ENCODE peak calls at places on chromosomes 4 and X, in eight cellular contexts. One of them, this sample, is unnamed. For H3K4me1, the result is how much of the 10 kb centered on the place peaks cover.

GRCh38 chrX:9853307-9853706 is 67.1 kb downstream of the SHROOM2 start:
- DNase-seq in psoas muscle: no peak
- DNase-seq in lower lobe of right lung: no peak
- DNase-seq in thoracic aorta: no peak
- DNase-seq in fibroblast of lung: no peak
- DNase-seq in GM23338: no peak
- DNase-seq in neural progenitor cell: no peak
- DNase-seq in small intestine: no peak
- DNase-seq in this sample: no peak

GRCh38 chr4:141464366-141464765 is 172.0 kb upstream of the IL15 start:
- DNase-seq in psoas muscle: no peak
- DNase-seq in lower lobe of right lung: no peak
- DNase-seq in thoracic aorta: no peak
- DNase-seq in fibroblast of lung: no peak
- DNase-seq in GM23338: no peak
- DNase-seq in neural progenitor cell: no peak
- DNase-seq in small intestine: no peak
- DNase-seq in this sample: no peak

GRCh38 chr4:81031389-81032173 is 1.1 kb downstream of the BMP3 start:
- DNase-seq in psoas muscle: peak
- DNase-seq in lower lobe of right lung: peak
- DNase-seq in thoracic aorta: no peak
- DNase-seq in fibroblast of lung: no peak
- DNase-seq in GM23338: peak
- DNase-seq in neural progenitor cell: peak
- DNase-seq in small intestine: peak
- DNase-seq in this sample: peak

GRCh38 chr4:100968046-100968445 is 379.3 kb downstream of the PPP3CA start:
- DNase-seq in psoas muscle: no peak
- DNase-seq in lower lobe of right lung: no peak
- DNase-seq in thoracic aorta: no peak
- DNase-seq in fibroblast of lung: no peak
- DNase-seq in GM23338: no peak
- DNase-seq in neural progenitor cell: no peak
- DNase-seq in small intestine: no peak
- DNase-seq in this sample: no peak

GRCh38 chr4:175705407-175705806 is 106.7 kb downstream of the GPM6A start:
- DNase-seq in psoas muscle: no peak
- DNase-seq in lower lobe of right lung: no peak
- DNase-seq in thoracic aorta: no peak
- DNase-seq in fibroblast of lung: no peak
- DNase-seq in GM23338: peak
- DNase-seq in neural progenitor cell: peak
- DNase-seq in small intestine: no peak
- DNase-seq in this sample: no peak

GRCh38 chrX:49282647-49283011 is 13.0 kb downstream of the PPP1R3F start:
- DNase-seq in psoas muscle: no peak
- DNase-seq in lower lobe of right lung: no peak
- DNase-seq in thoracic aorta: no peak
- DNase-seq in fibroblast of lung: peak
- DNase-seq in GM23338: peak
- DNase-seq in neural progenitor cell: peak
- DNase-seq in small intestine: no peak
- DNase-seq in this sample: no peak

GRCh38 chrX:39592776-39593175 is 505.0 kb downstream of the BCOR start:
- DNase-seq in psoas muscle: no peak
- DNase-seq in lower lobe of right lung: no peak
- DNase-seq in thoracic aorta: no peak
- DNase-seq in fibroblast of lung: peak
- DNase-seq in GM23338: no peak
- DNase-seq in neural progenitor cell: no peak
- DNase-seq in small intestine: no peak
- DNase-seq in this sample: no peak

GRCh38 chrX:13078739-13079444 is 34.5 kb upstream of the FAM9C start:
- DNase-seq in psoas muscle: peak
- DNase-seq in lower lobe of right lung: no peak
- DNase-seq in thoracic aorta: no peak
- DNase-seq in fibroblast of lung: peak
- DNase-seq in GM23338: no peak
- DNase-seq in neural progenitor cell: peak
- DNase-seq in small intestine: peak
- DNase-seq in this sample: no peak

GRCh38 chr4:2305766-2306501 is 44.0 kb upstream of the MXD4 start:
- DNase-seq in psoas muscle: no peak
- DNase-seq in lower lobe of right lung: no peak
- DNase-seq in thoracic aorta: no peak
- DNase-seq in fibroblast of lung: no peak
- DNase-seq in GM23338: no peak
- DNase-seq in neural progenitor cell: no peak
- DNase-seq in small intestine: peak
- DNase-seq in this sample: no peak

GRCh38 chr4:30825008-30825765 is 105.0 kb downstream of the PCDH7 start:
- DNase-seq in psoas muscle: no peak
- DNase-seq in lower lobe of right lung: no peak
- DNase-seq in thoracic aorta: no peak
- DNase-seq in fibroblast of lung: no peak
- DNase-seq in GM23338: no peak
- DNase-seq in neural progenitor cell: no peak
- DNase-seq in small intestine: no peak
- DNase-seq in this sample: no peak

DNA sequence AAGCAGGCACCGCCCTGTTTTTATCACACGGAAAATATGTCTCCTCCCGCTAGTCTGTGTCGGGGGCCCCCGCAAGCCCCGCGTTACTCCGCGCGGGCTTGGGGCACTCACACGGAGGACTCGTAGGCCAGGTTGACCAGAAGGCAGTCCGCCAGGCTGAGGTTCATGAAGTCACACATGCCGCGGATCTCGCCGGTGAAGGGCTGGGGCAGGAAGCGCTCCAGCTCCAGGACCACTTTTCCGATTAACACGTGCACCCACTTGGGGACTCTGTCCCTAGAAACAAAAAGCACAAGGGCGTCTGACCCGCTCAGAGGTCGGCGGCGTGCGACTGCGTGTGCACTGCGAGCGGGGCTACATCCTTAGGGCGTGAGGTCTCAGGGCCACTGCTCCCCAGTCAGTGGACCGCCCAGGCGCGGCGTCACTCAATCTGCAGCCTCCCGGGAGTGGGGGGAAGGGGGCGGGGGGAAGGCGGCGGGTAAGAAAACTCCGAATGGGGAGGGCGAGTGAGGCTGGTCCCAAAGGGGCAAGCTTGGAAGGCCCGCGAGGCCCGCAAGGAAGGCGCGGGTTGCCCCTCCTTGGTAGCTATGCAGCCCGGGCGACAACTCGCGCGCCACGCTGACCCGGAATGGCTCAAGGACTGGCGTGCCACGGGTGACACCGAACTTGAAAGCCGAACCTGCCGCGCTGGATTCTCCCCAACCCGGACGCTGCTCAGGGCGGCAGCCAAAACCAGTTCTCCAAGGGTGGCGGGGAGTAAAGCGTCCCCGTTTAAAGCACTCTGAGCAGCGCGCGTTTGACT is 722 bp downstream of the NAAA start:
- DNase-seq in psoas muscle: peak
- DNase-seq in lower lobe of right lung: peak
- DNase-seq in thoracic aorta: peak
- DNase-seq in fibroblast of lung: peak
- DNase-seq in GM23338: peak
- DNase-seq in neural progenitor cell: peak
- DNase-seq in small intestine: peak
- DNase-seq in this sample: peak
- H3K27ac ChIP-seq in psoas muscle: peak
- H3K27ac ChIP-seq in lower lobe of right lung: peak
- H3K27ac ChIP-seq in thoracic aorta: peak
- H3K27ac ChIP-seq in fibroblast of lung: peak
- H3K27ac ChIP-seq in GM23338: no peak
- H3K27ac ChIP-seq in neural progenitor cell: no peak
- H3K27ac ChIP-seq in small intestine: peak
- H3K27ac ChIP-seq in this sample: peak

GRCh38 chrX:101040197-101040596 is 11.7 kb downstream of the TRMT2B start:
- DNase-seq in psoas muscle: no peak
- DNase-seq in lower lobe of right lung: no peak
- DNase-seq in thoracic aorta: no peak
- DNase-seq in fibroblast of lung: no peak
- DNase-seq in GM23338: no peak
- DNase-seq in neural progenitor cell: no peak
- DNase-seq in small intestine: no peak
- DNase-seq in this sample: no peak

GRCh38 chrX:101037231-101037630 is 14.7 kb downstream of the TRMT2B start:
- DNase-seq in psoas muscle: no peak
- DNase-seq in lower lobe of right lung: no peak
- DNase-seq in thoracic aorta: no peak
- DNase-seq in fibroblast of lung: peak
- DNase-seq in GM23338: no peak
- DNase-seq in neural progenitor cell: no peak
- DNase-seq in small intestine: no peak
- DNase-seq in this sample: no peak
- H3K4me3 ChIP-seq in psoas muscle: no peak
- H3K4me3 ChIP-seq in lower lobe of right lung: no peak
- H3K4me3 ChIP-seq in thoracic aorta: no peak
- H3K4me3 ChIP-seq in fibroblast of lung: no peak
- H3K4me3 ChIP-seq in GM23338: no peak
- H3K4me3 ChIP-seq in neural progenitor cell: no peak
- H3K4me3 ChIP-seq in small intestine: no peak
- H3K4me3 ChIP-seq in this sample: no peak

GRCh38 chr4:26071688-26072087 is 157.7 kb downstream of the SMIM20 start:
- DNase-seq in psoas muscle: no peak
- DNase-seq in lower lobe of right lung: no peak
- DNase-seq in thoracic aorta: no peak
- DNase-seq in fibroblast of lung: no peak
- DNase-seq in GM23338: no peak
- DNase-seq in neural progenitor cell: no peak
- DNase-seq in small intestine: no peak
- DNase-seq in this sample: no peak
- H3K4me1 ChIP-seq in psoas muscle: under half
- H3K4me1 ChIP-seq in lower lobe of right lung: under half
- H3K4me1 ChIP-seq in thoracic aorta: under half
- H3K4me1 ChIP-seq in fibroblast of lung: under half
- H3K4me1 ChIP-seq in GM23338: under half
- H3K4me1 ChIP-seq in neural progenitor cell: under half
- H3K4me1 ChIP-seq in small intestine: under half
- H3K4me1 ChIP-seq in this sample: under half

DNA sequence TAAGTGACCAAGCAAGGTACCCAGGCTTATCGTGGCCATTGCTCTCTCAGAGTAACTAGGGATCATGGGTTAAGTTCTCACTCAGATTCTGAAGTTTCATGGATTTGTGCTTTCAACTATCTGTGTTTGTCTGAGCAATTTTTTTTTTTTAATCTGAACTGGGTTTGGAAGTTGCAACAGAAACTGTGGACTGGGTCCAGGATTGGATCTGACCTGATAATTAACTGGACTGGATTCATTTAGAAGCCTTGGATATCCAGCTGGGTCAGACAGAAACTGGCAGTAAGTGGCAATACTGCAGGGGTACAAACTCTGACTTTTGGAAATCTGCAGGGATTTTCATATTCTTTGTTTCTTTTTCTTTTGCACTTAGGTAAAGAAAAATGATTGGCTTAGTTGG is 38.7 kb upstream of the FGF2 start:
- DNase-seq in psoas muscle: no peak
- DNase-seq in lower lobe of right lung: no peak
- DNase-seq in thoracic aorta: no peak
- DNase-seq in fibroblast of lung: no peak
- DNase-seq in GM23338: no peak
- DNase-seq in neural progenitor cell: no peak
- DNase-seq in small intestine: no peak
- DNase-seq in this sample: no peak
- H3K27ac ChIP-seq in psoas muscle: no peak
- H3K27ac ChIP-seq in lower lobe of right lung: no peak
- H3K27ac ChIP-seq in thoracic aorta: no peak
- H3K27ac ChIP-seq in fibroblast of lung: no peak
- H3K27ac ChIP-seq in GM23338: peak
- H3K27ac ChIP-seq in neural progenitor cell: no peak
- H3K27ac ChIP-seq in small intestine: no peak
- H3K27ac ChIP-seq in this sample: no peak

GRCh38 chr4:186108391-186108790 is 3.9 kb downstream of the FAM149A start:
- DNase-seq in psoas muscle: no peak
- DNase-seq in lower lobe of right lung: no peak
- DNase-seq in thoracic aorta: no peak
- DNase-seq in fibroblast of lung: no peak
- DNase-seq in GM23338: no peak
- DNase-seq in neural progenitor cell: peak
- DNase-seq in small intestine: no peak
- DNase-seq in this sample: no peak

GRCh38 chr4:186105721-186106335 is 1.3 kb downstream of the FAM149A start:
- DNase-seq in psoas muscle: no peak
- DNase-seq in lower lobe of right lung: no peak
- DNase-seq in thoracic aorta: no peak
- DNase-seq in fibroblast of lung: peak
- DNase-seq in GM23338: peak
- DNase-seq in neural progenitor cell: peak
- DNase-seq in small intestine: peak
- DNase-seq in this sample: no peak

GRCh38 chr4:186104895-186105720 is 604 bp downstream of the FAM149A start:
- DNase-seq in psoas muscle: peak
- DNase-seq in lower lobe of right lung: peak
- DNase-seq in thoracic aorta: no peak
- DNase-seq in fibroblast of lung: no peak
- DNase-seq in GM23338: peak
- DNase-seq in neural progenitor cell: peak
- DNase-seq in small intestine: peak
- DNase-seq in this sample: no peak

GRCh38 chr4:186102931-186103330 is 1.6 kb upstream of the FAM149A start:
- DNase-seq in psoas muscle: no peak
- DNase-seq in lower lobe of right lung: no peak
- DNase-seq in thoracic aorta: no peak
- DNase-seq in fibroblast of lung: no peak
- DNase-seq in GM23338: no peak
- DNase-seq in neural progenitor cell: no peak
- DNase-seq in small intestine: no peak
- DNase-seq in this sample: no peak

DNA sequence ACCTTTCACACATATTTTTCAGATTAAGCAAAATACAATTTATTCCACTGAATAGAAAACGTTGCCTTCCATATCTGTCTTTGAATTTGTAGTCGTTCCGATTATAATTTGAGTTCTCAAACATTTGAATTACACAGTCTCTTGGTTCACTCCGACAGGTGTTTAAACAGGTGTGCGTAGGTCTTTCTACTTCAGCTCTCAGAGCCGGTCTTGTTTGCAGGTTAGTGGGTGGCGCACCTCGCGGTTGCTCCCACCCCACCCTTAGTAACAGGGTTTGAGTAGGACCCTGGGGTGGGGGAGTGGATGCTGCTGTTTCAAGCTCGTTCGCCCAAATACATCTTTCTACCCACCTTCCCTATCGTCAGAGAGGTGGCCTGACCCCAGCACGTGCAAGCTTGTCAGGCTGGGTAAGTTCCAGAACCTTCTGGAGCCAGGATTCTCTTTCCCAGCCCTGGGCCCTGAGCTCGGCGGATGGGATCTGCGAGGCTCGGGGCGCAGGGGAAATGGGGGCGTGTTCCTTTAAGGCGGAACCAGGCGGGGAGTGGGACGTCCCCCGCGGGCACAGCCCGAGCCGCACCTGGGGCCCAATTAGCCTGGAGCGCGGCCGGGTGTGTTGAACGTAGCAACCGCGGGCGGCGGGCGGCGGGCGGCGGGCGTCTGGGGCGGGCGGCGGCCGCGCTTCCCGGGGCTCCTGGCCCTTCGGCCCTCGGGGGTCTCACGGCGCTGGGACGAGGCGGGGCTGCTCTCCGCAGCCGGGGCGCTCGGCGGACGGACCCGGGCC is at the start of gene FAM149A:
- DNase-seq in psoas muscle: peak
- DNase-seq in lower lobe of right lung: peak
- DNase-seq in thoracic aorta: no peak
- DNase-seq in fibroblast of lung: peak
- DNase-seq in GM23338: peak
- DNase-seq in neural progenitor cell: peak
- DNase-seq in small intestine: peak
- DNase-seq in this sample: peak
- H3K4me3 ChIP-seq in psoas muscle: peak
- H3K4me3 ChIP-seq in lower lobe of right lung: peak
- H3K4me3 ChIP-seq in thoracic aorta: peak
- H3K4me3 ChIP-seq in fibroblast of lung: no peak
- H3K4me3 ChIP-seq in GM23338: peak
- H3K4me3 ChIP-seq in neural progenitor cell: peak
- H3K4me3 ChIP-seq in small intestine: peak
- H3K4me3 ChIP-seq in this sample: peak

This sample was measured in left lung.